ENCODE peak calls at places on chromosomes 11 and 22, in four cellular contexts. K is upper lobe of right lung; C is CD8-positive, alpha-beta T cell; M is psoas muscle. B is an unnamed sample.

GRCh38 chr22:49149721-49150608 is 677.7 kb downstream of the BRD1 start:
- DNase-seq in K (no peak), C (no peak), M (no peak), B (no peak)

GRCh38 chr11:33945481-33946268 is 53.8 kb upstream of the LMO2 start:
- DNase-seq in K (no peak), C (no peak), M (no peak), B (no peak)

GRCh38 chr11:111347723-111348115 is 31.4 kb downstream of the POU2AF1 start:
- DNase-seq in K (no peak), C (no peak), M (no peak), B (no peak)

GRCh38 chr11:111938687-111939160 is 1.6 kb downstream of the DIXDC1 start:
- DNase-seq in K (no peak), C (peak; percentile 29), M (no peak), B (no peak)

GRCh38 chr22:44396021-44396726 is 83.4 kb upstream of the SHISAL1 start:
- DNase-seq in K (peak; percentile 29), C (no peak), M (peak; percentile 18), B (no peak)

GRCh38 chr11:120912504-120912903 is 111.4 kb upstream of the TBCEL start:
- DNase-seq in K (no peak), C (no peak), M (no peak), B (no peak)

GRCh38 chr11:19727246-19727645 is 14.6 kb downstream of the NAV2 start:
- DNase-seq in K (no peak), C (no peak), M (peak; percentile 60), B (no peak)

GRCh38 chr22:28207281-28208030 is 288.4 kb upstream of the PITPNB start:
- DNase-seq in K (no peak), C (no peak), M (no peak), B (no peak)

GRCh38 chr11:129637983-129638776 is 177.5 kb upstream of the TMEM45B start:
- DNase-seq in K (no peak), C (no peak), M (no peak), B (no peak)

GRCh38 chr11:13247606-13248320 is 29.8 kb upstream of the BMAL1 start:
- DNase-seq in K (no peak), C (no peak), M (no peak), B (no peak)

GRCh38 chr11:35180311-35181233 is 41.6 kb downstream of the CD44 start:
- DNase-seq in K (no peak), C (no peak), M (no peak), B (no peak)

GRCh38 chr22:40156001-40156516 is 21.7 kb upstream of the TNRC6B start:
- DNase-seq in K (no peak), C (no peak), M (no peak), B (no peak)

GRCh38 chr11:2732940-2733628 is 33.3 kb upstream of the KCNQ1OT1 start:
- DNase-seq in K (no peak), C (no peak), M (peak; percentile 39), B (no peak)

GRCh38 chr22:44520695-44521094 is 22.7 kb upstream of the RTL6 start:
- DNase-seq in K (no peak), C (no peak), M (no peak), B (no peak)

GRCh38 chr22:40256501-40256900 is 78.8 kb downstream of the TNRC6B start:
- DNase-seq in K (no peak), C (no peak), M (no peak), B (no peak)

GRCh38 chr11:3904228-3904627 is 48.8 kb downstream of the STIM1 start:
- DNase-seq in K (no peak), C (no peak), M (peak; percentile 67), B (no peak)

GRCh38 chr11:9594267-9595046 is 21.0 kb downstream of the WEE1 start:
- DNase-seq in K (no peak), C (no peak), M (no peak), B (no peak)
- H3K4me1 ChIP-seq in K (no peaks in the 10 kb centered on the region), C (no peaks in the 10 kb centered on the region), M (no peaks in the 10 kb centered on the region), B (no peaks in the 10 kb centered on the region)

DNA sequence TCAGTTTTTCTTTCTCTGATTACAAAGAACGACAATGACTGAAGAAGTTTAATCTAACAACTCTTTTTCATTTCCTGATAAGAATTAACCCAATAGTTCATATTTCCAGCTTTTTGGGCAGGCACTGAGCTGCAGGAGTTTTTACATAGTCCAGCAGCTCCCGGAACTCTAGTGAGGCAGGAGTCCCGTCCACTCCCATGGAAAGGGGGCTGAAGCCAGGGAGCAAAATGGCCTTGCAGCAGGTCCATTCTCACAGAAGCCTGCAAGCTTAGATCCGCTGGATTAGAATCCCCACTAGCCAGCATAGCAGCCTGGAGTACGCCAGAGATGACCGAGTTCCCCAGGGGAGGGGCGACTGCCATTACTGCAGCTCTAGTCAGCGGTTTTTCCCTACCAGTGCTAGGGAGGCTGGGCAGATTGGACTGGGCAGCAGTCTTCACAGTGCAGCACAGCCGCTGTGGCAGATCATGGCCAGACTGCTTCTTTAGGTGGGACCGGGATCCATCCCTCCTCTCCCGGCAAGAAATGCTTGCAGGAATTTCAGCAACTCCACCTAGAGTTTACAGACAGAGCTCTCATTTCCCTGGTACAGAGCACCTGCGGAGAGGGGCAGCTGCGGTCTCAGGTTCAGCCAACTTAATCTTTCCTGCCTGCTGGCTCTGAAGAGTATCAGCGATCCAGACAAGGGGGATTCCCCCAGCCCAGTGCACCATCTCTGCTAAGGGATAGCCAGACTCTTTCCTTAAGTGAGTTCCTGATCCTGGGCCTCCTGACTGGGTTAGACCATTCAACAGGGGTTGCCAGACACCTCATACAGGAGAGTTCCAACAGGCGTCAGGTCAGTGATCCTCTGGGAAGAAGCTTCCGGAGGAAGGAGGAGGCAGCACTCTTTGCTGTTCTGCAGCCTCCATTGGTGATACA is 742 bp upstream of the CASP4 start:
- DNase-seq in K (peak; percentile 60), C (no peak), M (peak; percentile 55), B (peak; percentile 74)
- H3K36me3 ChIP-seq in K (no peaks in the 10 kb centered on the region), C (no peaks in the 10 kb centered on the region), M (no peaks in the 10 kb centered on the region), B (no peaks in the 10 kb centered on the region)

DNA sequence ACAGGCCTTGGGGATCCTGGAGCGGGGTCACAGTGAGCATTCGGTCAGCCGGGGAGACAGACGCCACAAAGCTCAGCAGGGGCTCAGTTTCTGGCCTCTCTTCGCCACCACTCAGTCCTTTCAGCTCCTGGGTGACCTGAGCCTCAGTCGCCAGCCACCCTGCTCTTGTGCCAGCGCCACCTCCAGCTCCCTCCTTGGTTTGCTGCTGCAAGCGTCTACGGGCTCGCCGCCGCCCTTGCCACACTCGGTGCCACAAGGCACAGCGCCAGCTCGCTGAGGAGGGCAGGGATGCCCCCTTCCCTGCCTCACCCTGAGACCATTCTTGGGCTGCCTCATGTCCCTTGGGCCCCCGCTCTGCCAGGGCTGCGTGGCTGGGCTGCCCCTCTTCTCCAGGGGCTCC is 1.5 kb upstream of the EEF1G start:
- DNase-seq in K (peak; percentile 66), C (no peak), M (peak; percentile 65), B (no peak)
- H3K4me3 ChIP-seq in K (peak overlapping the region; percentile 90), C (no peak overlapping the region), M (peak overlapping the region; percentile 90), B (peak overlapping the region; percentile 52)

GRCh38 chr11:119702261-119702591 is 26.8 kb downstream of the NECTIN1 start:
- DNase-seq in K (no peak), C (no peak), M (no peak), B (no peak)

GRCh38 chr11:119701591-119702260 is 27.3 kb downstream of the NECTIN1 start:
- DNase-seq in K (no peak), C (no peak), M (no peak), B (no peak)

GRCh38 chr11:119699227-119699626 is 29.8 kb downstream of the NECTIN1 start:
- DNase-seq in K (peak; percentile 71), C (no peak), M (peak; percentile 83), B (peak; percentile 72)

GRCh38 chr11:119700030-119700429 is 29.0 kb downstream of the NECTIN1 start:
- DNase-seq in K (no peak), C (no peak), M (no peak), B (no peak)

GRCh38 chr11:119700536-119701346 is 28.3 kb downstream of the NECTIN1 start:
- DNase-seq in K (peak; percentile 76), C (no peak), M (no peak), B (no peak)
- H3K4me1 ChIP-seq in K (peaks cover 9% of the 10 kb centered on the region), C (no peaks in the 10 kb centered on the region), M (no peaks in the 10 kb centered on the region), B (no peaks in the 10 kb centered on the region)

GRCh38 chr11:70440206-70440605 is 41.9 kb downstream of the CTTN start:
- DNase-seq in K (no peak), C (no peak), M (no peak), B (no peak)
- H3K36me3 ChIP-seq in K (peaks cover 8% of the 10 kb centered on the region), C (no peaks in the 10 kb centered on the region), M (peaks cover 40% of the 10 kb centered on the region), B (no peaks in the 10 kb centered on the region)